ENCODE peak calls at places on chromosomes 11 and 22, in five cellular contexts. One of them, this sample, is unnamed.

GRCh38 chr22:42933783-42934144 is 76.7 kb upstream of the ARFGAP3 start:
- DNase-seq in endodermal cell: no peak
- DNase-seq in aorta: no peak
- DNase-seq in cardiac fibroblast: peak
- DNase-seq in OCI-LY7: no peak
- DNase-seq in this sample: no peak

GRCh38 chr22:22812031-22812905 is 75.3 kb upstream of the IGLL5 start:
- DNase-seq in endodermal cell: no peak
- DNase-seq in cardiac fibroblast: no peak
- DNase-seq in aorta: no peak
- DNase-seq in OCI-LY7: peak
- DNase-seq in this sample: no peak

GRCh38 chr22:46294784-46295183 is 1.9 kb upstream of the GTSE1 start:
- DNase-seq in aorta: no peak
- DNase-seq in endodermal cell: no peak
- DNase-seq in cardiac fibroblast: no peak
- DNase-seq in OCI-LY7: no peak
- DNase-seq in this sample: no peak

GRCh38 chr11:120815260-120816100 is 208.4 kb upstream of the TBCEL start:
- DNase-seq in OCI-LY7: no peak
- DNase-seq in aorta: no peak
- DNase-seq in endodermal cell: peak
- DNase-seq in cardiac fibroblast: no peak
- DNase-seq in this sample: no peak

GRCh38 chr22:20606041-20606783 is 98.8 kb downstream of the MED15 start:
- DNase-seq in endodermal cell: peak
- DNase-seq in OCI-LY7: peak
- DNase-seq in aorta: no peak
- DNase-seq in cardiac fibroblast: peak
- DNase-seq in this sample: no peak

GRCh38 chr11:12717851-12718291 is 43.6 kb downstream of the TEAD1 start:
- DNase-seq in endodermal cell: no peak
- DNase-seq in aorta: no peak
- DNase-seq in cardiac fibroblast: no peak
- DNase-seq in OCI-LY7: peak
- DNase-seq in this sample: no peak

GRCh38 chr22:29108137-29108536 is 35.3 kb downstream of the KREMEN1 start:
- DNase-seq in cardiac fibroblast: peak
- DNase-seq in aorta: no peak
- DNase-seq in endodermal cell: no peak
- DNase-seq in OCI-LY7: no peak
- DNase-seq in this sample: no peak

GRCh38 chr11:68020575-68020974 is 9.9 kb upstream of the NDUFS8 start:
- DNase-seq in cardiac fibroblast: peak
- DNase-seq in endodermal cell: peak
- DNase-seq in OCI-LY7: peak
- DNase-seq in aorta: no peak
- DNase-seq in this sample: no peak

GRCh38 chr11:10622957-10623787 is 54.7 kb upstream of the LYVE1 start:
- DNase-seq in OCI-LY7: peak
- DNase-seq in endodermal cell: peak
- DNase-seq in cardiac fibroblast: no peak
- DNase-seq in aorta: peak
- DNase-seq in this sample: no peak

GRCh38 chr11:111918390-111919256 is at the start of gene C11orf52:
- DNase-seq in OCI-LY7: no peak
- DNase-seq in aorta: no peak
- DNase-seq in endodermal cell: peak
- DNase-seq in cardiac fibroblast: peak
- DNase-seq in this sample: peak

GRCh38 chr11:62580959-62581715 is 7.4 kb upstream of the EEF1G start:
- DNase-seq in OCI-LY7: no peak
- DNase-seq in aorta: peak
- DNase-seq in cardiac fibroblast: no peak
- DNase-seq in endodermal cell: no peak
- DNase-seq in this sample: peak

GRCh38 chr11:7278314-7278917 is 26.7 kb downstream of the SYT9 start:
- DNase-seq in OCI-LY7: peak
- DNase-seq in endodermal cell: peak
- DNase-seq in cardiac fibroblast: peak
- DNase-seq in aorta: no peak
- DNase-seq in this sample: no peak

GRCh38 chr22:41822289-41823057 is 10.4 kb upstream of the SREBF2 start:
- DNase-seq in cardiac fibroblast: peak
- DNase-seq in aorta: no peak
- DNase-seq in OCI-LY7: peak
- DNase-seq in endodermal cell: no peak
- DNase-seq in this sample: no peak

GRCh38 chr11:112958670-112959069 is 2.5 kb upstream of the NCAM1 start:
- DNase-seq in endodermal cell: no peak
- DNase-seq in cardiac fibroblast: peak
- DNase-seq in OCI-LY7: no peak
- DNase-seq in aorta: no peak
- DNase-seq in this sample: no peak

GRCh38 chr11:122861631-122862030 is 20.9 kb upstream of the JHY start:
- DNase-seq in cardiac fibroblast: no peak
- DNase-seq in aorta: no peak
- DNase-seq in endodermal cell: no peak
- DNase-seq in OCI-LY7: no peak
- DNase-seq in this sample: no peak

GRCh38 chr22:30004101-30004500 is 76.2 kb upstream of the HORMAD2 start:
- DNase-seq in cardiac fibroblast: no peak
- DNase-seq in aorta: no peak
- DNase-seq in OCI-LY7: no peak
- DNase-seq in endodermal cell: no peak
- DNase-seq in this sample: no peak

GRCh38 chr22:29216873-29217666 is 11.4 kb downstream of the EMID1 start:
- DNase-seq in cardiac fibroblast: peak
- DNase-seq in endodermal cell: no peak
- DNase-seq in OCI-LY7: no peak
- DNase-seq in aorta: peak
- DNase-seq in this sample: peak

GRCh38 chr11:8285228-8285627 is 21.6 kb upstream of the LMO1 start:
- DNase-seq in aorta: no peak
- DNase-seq in endodermal cell: no peak
- DNase-seq in OCI-LY7: no peak
- DNase-seq in cardiac fibroblast: no peak
- DNase-seq in this sample: no peak

GRCh38 chr11:86664930-86665329 is 7.5 kb downstream of the ME3 start:
- DNase-seq in OCI-LY7: no peak
- DNase-seq in aorta: no peak
- DNase-seq in cardiac fibroblast: no peak
- DNase-seq in endodermal cell: no peak
- DNase-seq in this sample: no peak

GRCh38 chr11:10550503-10550902 is 9.5 kb upstream of the RNF141 start:
- DNase-seq in cardiac fibroblast: peak
- DNase-seq in aorta: no peak
- DNase-seq in endodermal cell: no peak
- DNase-seq in OCI-LY7: no peak
- DNase-seq in this sample: no peak

GRCh38 chr22:24845036-24845918 is 39.3 kb downstream of the SGSM1 start:
- DNase-seq in OCI-LY7: no peak
- DNase-seq in endodermal cell: no peak
- DNase-seq in cardiac fibroblast: peak
- DNase-seq in aorta: peak
- DNase-seq in this sample: no peak

GRCh38 chr11:2800655-2801531 is 84.7 kb downstream of the CDKN1C start:
- DNase-seq in OCI-LY7: no peak
- DNase-seq in aorta: peak
- DNase-seq in endodermal cell: peak
- DNase-seq in cardiac fibroblast: no peak
- DNase-seq in this sample: peak

GRCh38 chr11:45683285-45684058 is 18.1 kb upstream of the CHST1 start:
- DNase-seq in OCI-LY7: no peak
- DNase-seq in endodermal cell: no peak
- DNase-seq in aorta: no peak
- DNase-seq in cardiac fibroblast: no peak
- DNase-seq in this sample: no peak

GRCh38 chr22:47127441-47127871 is 365.0 kb downstream of the TBC1D22A start:
- DNase-seq in OCI-LY7: no peak
- DNase-seq in aorta: peak
- DNase-seq in cardiac fibroblast: no peak
- DNase-seq in endodermal cell: no peak
- DNase-seq in this sample: no peak

GRCh38 chr11:87356428-87356827 is 318.7 kb downstream of the TMEM135 start:
- DNase-seq in OCI-LY7: peak
- DNase-seq in cardiac fibroblast: no peak
- DNase-seq in aorta: no peak
- DNase-seq in endodermal cell: no peak
- DNase-seq in this sample: no peak

GRCh38 chr11:8777907-8778767 is 95.5 kb downstream of the RPL27A start:
- DNase-seq in endodermal cell: peak
- DNase-seq in OCI-LY7: peak
- DNase-seq in aorta: peak
- DNase-seq in cardiac fibroblast: no peak
- DNase-seq in this sample: peak

GRCh38 chr11:33915521-33915920 is 23.6 kb upstream of the LMO2 start:
- DNase-seq in cardiac fibroblast: no peak
- DNase-seq in endodermal cell: no peak
- DNase-seq in OCI-LY7: no peak
- DNase-seq in aorta: no peak
- DNase-seq in this sample: no peak

GRCh38 chr11:133425245-133425644 is 107.1 kb downstream of the OPCML start:
- DNase-seq in cardiac fibroblast: no peak
- DNase-seq in endodermal cell: no peak
- DNase-seq in OCI-LY7: no peak
- DNase-seq in aorta: no peak
- DNase-seq in this sample: no peak

GRCh38 chr22:20089977-20090729 is 10.1 kb downstream of the DGCR8 start:
- DNase-seq in cardiac fibroblast: peak
- DNase-seq in OCI-LY7: no peak
- DNase-seq in endodermal cell: no peak
- DNase-seq in aorta: peak
- DNase-seq in this sample: no peak

GRCh38 chr11:61489833-61490585 is 18.5 kb upstream of the LRRC10B start:
- DNase-seq in OCI-LY7: no peak
- DNase-seq in cardiac fibroblast: no peak
- DNase-seq in aorta: no peak
- DNase-seq in endodermal cell: peak
- DNase-seq in this sample: peak

GRCh38 chr11:44886765-44887164 is 63.9 kb downstream of the TP53I11 start:
- DNase-seq in OCI-LY7: no peak
- DNase-seq in cardiac fibroblast: peak
- DNase-seq in aorta: no peak
- DNase-seq in endodermal cell: no peak
- DNase-seq in this sample: no peak

GRCh38 chr22:30422481-30423295 is 2.9 kb upstream of the MTFP1 start:
- DNase-seq in endodermal cell: peak
- DNase-seq in OCI-LY7: no peak
- DNase-seq in aorta: peak
- DNase-seq in cardiac fibroblast: peak
- DNase-seq in this sample: peak

GRCh38 chr22:42257386-42257785 is 13.1 kb downstream of the TCF20 start:
- DNase-seq in OCI-LY7: no peak
- DNase-seq in endodermal cell: no peak
- DNase-seq in cardiac fibroblast: no peak
- DNase-seq in aorta: no peak
- DNase-seq in this sample: no peak

GRCh38 chr11:65329944-65330403 is 3.7 kb upstream of the DPF2 start:
- DNase-seq in aorta: peak
- DNase-seq in OCI-LY7: peak
- DNase-seq in endodermal cell: peak
- DNase-seq in cardiac fibroblast: peak
- DNase-seq in this sample: peak

GRCh38 chr11:70587095-70587389 is 188.7 kb downstream of the CTTN start:
- DNase-seq in endodermal cell: no peak
- DNase-seq in cardiac fibroblast: no peak
- DNase-seq in aorta: no peak
- DNase-seq in OCI-LY7: no peak
- DNase-seq in this sample: no peak

GRCh38 chr11:3669742-3670183 is 1.4 kb downstream of the CHRNA10 start:
- DNase-seq in endodermal cell: no peak
- DNase-seq in cardiac fibroblast: no peak
- DNase-seq in OCI-LY7: no peak
- DNase-seq in aorta: no peak
- DNase-seq in this sample: no peak

GRCh38 chr11:134737563-134738510 is 325.8 kb upstream of the B3GAT1 start:
- DNase-seq in aorta: no peak
- DNase-seq in cardiac fibroblast: no peak
- DNase-seq in endodermal cell: no peak
- DNase-seq in OCI-LY7: no peak
- DNase-seq in this sample: no peak
- H3K4me3 ChIP-seq in aorta: no peak
- H3K4me3 ChIP-seq in cardiac fibroblast: no peak
- H3K4me3 ChIP-seq in endodermal cell: no peak
- H3K4me3 ChIP-seq in OCI-LY7: no peak
- H3K4me3 ChIP-seq in this sample: no peak

GRCh38 chr22:37697540-37697835 is 640 bp downstream of the TRIOBP start:
- DNase-seq in cardiac fibroblast: no peak
- DNase-seq in OCI-LY7: no peak
- DNase-seq in aorta: no peak
- DNase-seq in endodermal cell: no peak
- DNase-seq in this sample: no peak
- H3K4me3 ChIP-seq in cardiac fibroblast: no peak
- H3K4me3 ChIP-seq in OCI-LY7: no peak
- H3K4me3 ChIP-seq in aorta: no peak
- H3K4me3 ChIP-seq in endodermal cell: peak
- H3K4me3 ChIP-seq in this sample: no peak

DNA sequence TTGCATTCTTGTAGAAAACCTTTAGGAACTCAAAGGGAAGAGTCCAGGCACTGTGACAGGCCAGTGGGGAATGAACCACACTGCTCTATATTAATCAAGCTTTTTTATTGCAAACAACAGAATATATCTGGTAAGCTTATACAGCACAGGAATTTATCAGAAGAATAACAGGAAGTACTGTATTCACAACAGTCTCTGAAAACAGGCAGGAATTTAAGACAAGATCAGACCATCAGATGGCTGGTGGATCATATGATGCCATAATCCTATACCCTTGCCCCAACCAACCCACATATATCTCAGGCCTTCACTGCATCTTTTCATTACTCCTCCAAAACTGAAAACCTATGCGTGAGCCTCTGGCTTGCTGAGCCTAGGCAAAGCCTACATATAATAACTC is 1.0 kb upstream of the HTATIP2 start:
- DNase-seq in OCI-LY7: no peak
- DNase-seq in cardiac fibroblast: no peak
- DNase-seq in endodermal cell: no peak
- DNase-seq in aorta: no peak
- DNase-seq in this sample: no peak
- H3K4me3 ChIP-seq in OCI-LY7: no peak
- H3K4me3 ChIP-seq in cardiac fibroblast: no peak
- H3K4me3 ChIP-seq in endodermal cell: no peak
- H3K4me3 ChIP-seq in aorta: no peak
- H3K4me3 ChIP-seq in this sample: no peak

DNA sequence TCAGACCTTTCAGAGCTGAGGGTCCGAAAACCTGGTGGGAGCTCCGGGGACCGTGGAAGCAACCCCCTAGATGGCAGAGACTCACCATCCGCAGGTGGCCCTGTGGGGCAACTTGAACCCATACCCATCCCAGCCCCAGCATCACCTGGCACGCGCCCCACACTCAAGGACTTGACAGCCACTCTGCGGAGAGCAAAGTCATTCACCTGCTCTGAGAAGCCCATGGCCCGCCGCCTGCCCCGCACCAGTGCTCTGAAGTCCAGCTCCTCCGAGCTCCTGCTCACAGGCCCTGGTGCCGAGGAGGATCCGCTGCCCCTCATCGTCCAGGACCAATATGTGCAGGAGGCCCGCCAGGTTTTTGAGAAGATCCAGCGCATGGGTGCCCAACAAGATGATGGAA is 2.0 kb downstream of the ARHGEF17 start:
- DNase-seq in aorta: peak
- DNase-seq in cardiac fibroblast: no peak
- DNase-seq in endodermal cell: no peak
- DNase-seq in OCI-LY7: no peak
- DNase-seq in this sample: peak
- H3K4me3 ChIP-seq in aorta: peak
- H3K4me3 ChIP-seq in cardiac fibroblast: peak
- H3K4me3 ChIP-seq in endodermal cell: peak
- H3K4me3 ChIP-seq in OCI-LY7: no peak
- H3K4me3 ChIP-seq in this sample: peak

This sample was measured in ovary.